ENCODE peak calls at places on chromosomes 4 and X, in four cellular contexts. One of them, this sample, is unnamed.

GRCh38 chr4:180057198-180057821 is 2185.9 kb upstream of the TENM3 start:
- DNase-seq in left colon: no peak
- DNase-seq in astrocyte of the spinal cord: peak
- DNase-seq in nephron progenitor cell: no peak
- DNase-seq in this sample: peak

GRCh38 chr4:113908829-113909228 is 70.6 kb downstream of the ARSJ start:
- DNase-seq in left colon: no peak
- DNase-seq in astrocyte of the spinal cord: no peak
- DNase-seq in nephron progenitor cell: no peak
- DNase-seq in this sample: no peak

GRCh38 chr4:74156521-74156920 is 1.4 kb upstream of the MTHFD2L start:
- DNase-seq in left colon: no peak
- DNase-seq in astrocyte of the spinal cord: no peak
- DNase-seq in nephron progenitor cell: no peak
- DNase-seq in this sample: no peak

GRCh38 chr4:40316333-40316781 is 18.8 kb upstream of the CHRNA9 start:
- DNase-seq in left colon: no peak
- DNase-seq in astrocyte of the spinal cord: peak
- DNase-seq in nephron progenitor cell: no peak
- DNase-seq in this sample: no peak

GRCh38 chr4:125254111-125254510 is 60.6 kb upstream of the FAT4 start:
- DNase-seq in left colon: no peak
- DNase-seq in astrocyte of the spinal cord: peak
- DNase-seq in nephron progenitor cell: no peak
- DNase-seq in this sample: no peak

GRCh38 chrX:154371771-154372300 is 2.6 kb downstream of the FLNA start:
- DNase-seq in left colon: no peak
- DNase-seq in astrocyte of the spinal cord: no peak
- DNase-seq in nephron progenitor cell: no peak
- DNase-seq in this sample: no peak

GRCh38 chrX:108087792-108088191 is 3.5 kb downstream of the PSMD10 start:
- DNase-seq in left colon: no peak
- DNase-seq in astrocyte of the spinal cord: no peak
- DNase-seq in nephron progenitor cell: no peak
- DNase-seq in this sample: no peak

GRCh38 chr4:71187399-71188196 is 151.2 kb upstream of the SLC4A4 start:
- DNase-seq in left colon: peak
- DNase-seq in astrocyte of the spinal cord: peak
- DNase-seq in nephron progenitor cell: peak
- DNase-seq in this sample: no peak

GRCh38 chrX:148024425-148025148 is 43.5 kb downstream of the FMR1NB start:
- DNase-seq in left colon: no peak
- DNase-seq in astrocyte of the spinal cord: no peak
- DNase-seq in nephron progenitor cell: no peak
- DNase-seq in this sample: no peak

GRCh38 chrX:65696613-65697012 is 29.2 kb downstream of the MSN start:
- DNase-seq in left colon: no peak
- DNase-seq in astrocyte of the spinal cord: no peak
- DNase-seq in nephron progenitor cell: no peak
- DNase-seq in this sample: no peak

GRCh38 chr4:70892086-70892769 is 9.9 kb upstream of the MOB1B start:
- DNase-seq in left colon: peak
- DNase-seq in astrocyte of the spinal cord: no peak
- DNase-seq in nephron progenitor cell: no peak
- DNase-seq in this sample: no peak

GRCh38 chr4:65502151-65502691 is 168.1 kb downstream of the EPHA5 start:
- DNase-seq in left colon: no peak
- DNase-seq in astrocyte of the spinal cord: peak
- DNase-seq in nephron progenitor cell: no peak
- DNase-seq in this sample: no peak

GRCh38 chr4:56733352-56733751 is 52.3 kb upstream of the HOPX start:
- DNase-seq in left colon: no peak
- DNase-seq in astrocyte of the spinal cord: no peak
- DNase-seq in nephron progenitor cell: no peak
- DNase-seq in this sample: no peak

GRCh38 chr4:70838972-70839536 is 636 bp downstream of the GRSF1 start:
- DNase-seq in left colon: peak
- DNase-seq in astrocyte of the spinal cord: peak
- DNase-seq in nephron progenitor cell: peak
- DNase-seq in this sample: peak

GRCh38 chr4:167456619-167457018 is 222.3 kb upstream of the SPOCK3 start:
- DNase-seq in left colon: no peak
- DNase-seq in astrocyte of the spinal cord: no peak
- DNase-seq in nephron progenitor cell: no peak
- DNase-seq in this sample: no peak

GRCh38 chrX:40094900-40095587 is 2.7 kb downstream of the BCOR start:
- DNase-seq in left colon: no peak
- DNase-seq in astrocyte of the spinal cord: no peak
- DNase-seq in nephron progenitor cell: no peak
- DNase-seq in this sample: peak

GRCh38 chr4:114021445-114021844 is 42.0 kb upstream of the ARSJ start:
- DNase-seq in left colon: no peak
- DNase-seq in astrocyte of the spinal cord: no peak
- DNase-seq in nephron progenitor cell: no peak
- DNase-seq in this sample: no peak

GRCh38 chr4:147837435-147837834 is 105.5 kb downstream of the ARHGAP10 start:
- DNase-seq in left colon: no peak
- DNase-seq in astrocyte of the spinal cord: no peak
- DNase-seq in nephron progenitor cell: no peak
- DNase-seq in this sample: no peak

GRCh38 chr4:25350561-25350960 is 26.5 kb upstream of the ANAPC4 start:
- DNase-seq in left colon: no peak
- DNase-seq in astrocyte of the spinal cord: no peak
- DNase-seq in nephron progenitor cell: no peak
- DNase-seq in this sample: no peak

GRCh38 chr4:176188654-176189053 is 6.7 kb downstream of the SPATA4 start:
- DNase-seq in left colon: no peak
- DNase-seq in astrocyte of the spinal cord: no peak
- DNase-seq in nephron progenitor cell: no peak
- DNase-seq in this sample: no peak

GRCh38 chr4:73815145-73815544 is 21.3 kb upstream of the CXCL6 start:
- DNase-seq in left colon: no peak
- DNase-seq in astrocyte of the spinal cord: peak
- DNase-seq in nephron progenitor cell: no peak
- DNase-seq in this sample: no peak

GRCh38 chrX:152945021-152945979 is 47.4 kb downstream of the ZNF185 start:
- DNase-seq in left colon: no peak
- DNase-seq in astrocyte of the spinal cord: no peak
- DNase-seq in nephron progenitor cell: no peak
- DNase-seq in this sample: no peak

GRCh38 chrX:148649145-148649645 is 148.8 kb downstream of the AFF2 start:
- DNase-seq in left colon: no peak
- DNase-seq in astrocyte of the spinal cord: peak
- DNase-seq in nephron progenitor cell: no peak
- DNase-seq in this sample: no peak

GRCh38 chr4:165332502-165332901 is 5.0 kb downstream of the MSMO1 start:
- DNase-seq in left colon: no peak
- DNase-seq in astrocyte of the spinal cord: no peak
- DNase-seq in nephron progenitor cell: no peak
- DNase-seq in this sample: no peak

GRCh38 chr4:167021545-167022155 is 212.6 kb downstream of the SPOCK3 start:
- DNase-seq in left colon: peak
- DNase-seq in astrocyte of the spinal cord: peak
- DNase-seq in nephron progenitor cell: peak
- DNase-seq in this sample: peak

GRCh38 chrX:1462596-1463251 is 10.0 kb upstream of the ASMTL start:
- DNase-seq in left colon: peak
- DNase-seq in astrocyte of the spinal cord: peak
- DNase-seq in nephron progenitor cell: no peak
- DNase-seq in this sample: no peak

GRCh38 chrX:45602151-45602550 is 401.5 kb upstream of the DIPK2B start:
- DNase-seq in left colon: no peak
- DNase-seq in astrocyte of the spinal cord: no peak
- DNase-seq in nephron progenitor cell: no peak
- DNase-seq in this sample: no peak

GRCh38 chr4:103091601-103092223 is 7.9 kb downstream of the BDH2 start:
- DNase-seq in left colon: no peak
- DNase-seq in astrocyte of the spinal cord: peak
- DNase-seq in nephron progenitor cell: peak
- DNase-seq in this sample: peak

GRCh38 chrX:20112022-20112421 is 4.7 kb downstream of the MAP7D2 start:
- DNase-seq in left colon: no peak
- DNase-seq in astrocyte of the spinal cord: no peak
- DNase-seq in nephron progenitor cell: no peak
- DNase-seq in this sample: no peak

GRCh38 chr4:112343330-112343729 is 46.2 kb downstream of the ALPK1 start:
- DNase-seq in left colon: no peak
- DNase-seq in astrocyte of the spinal cord: no peak
- DNase-seq in nephron progenitor cell: no peak
- DNase-seq in this sample: no peak

GRCh38 chr4:95548738-95549245 is at the start of gene UNC5C:
- DNase-seq in left colon: peak
- DNase-seq in astrocyte of the spinal cord: peak
- DNase-seq in nephron progenitor cell: peak
- DNase-seq in this sample: peak

GRCh38 chrX:25015486-25016360 is at the start of gene ARX:
- DNase-seq in left colon: peak
- DNase-seq in astrocyte of the spinal cord: peak
- DNase-seq in nephron progenitor cell: peak
- DNase-seq in this sample: peak

This sample was measured in SK-N-SH.